ENCODE peak calls at places on chromosome X, in ten cellular contexts. H, D, C, K, L, Y, I, R, G and E are unnamed samples.

GRCh38 chrX:114338870-114339269 is 245.0 kb upstream of the HTR2C start:
- DNase-seq in Y (no peak), H (no peak), D (no peak), R (no peak), L (no peak), K (no peak), I (no peak), G (no peak), C (no peak), E (no peak)

GRCh38 chrX:66731398-66731797 is 92.5 kb upstream of the EDA2R start:
- DNase-seq in D (no peak), I (peak), L (peak), H (peak), C (peak), Y (peak), R (no peak), K (peak), G (no peak), E (no peak)

GRCh38 chrX:47158131-47158530 is 13.1 kb downstream of the RBM10 start:
- DNase-seq in Y (no peak), K (no peak), L (no peak), R (no peak), H (no peak), D (no peak), I (no peak), G (no peak), C (no peak), E (no peak)

GRCh38 chrX:50068893-50069292 is 131.9 kb downstream of the AKAP4 start:
- DNase-seq in R (no peak), H (no peak), D (no peak), G (no peak), L (no peak), C (no peak), K (no peak), I (no peak), Y (no peak), E (no peak)

GRCh38 chrX:24693453-24694202 is at the start of gene POLA1:
- DNase-seq in G (peak), L (peak), Y (peak), I (peak), C (peak), H (peak), D (peak), K (peak), R (peak), E (peak)

GRCh38 chrX:149312936-149313432 is 192.1 kb downstream of the IDS start:
- DNase-seq in Y (no peak), G (no peak), D (no peak), R (no peak), H (no peak), L (no peak), I (peak), K (no peak), C (no peak), E (no peak)

GRCh38 chrX:101230636-101231035 is 11.1 kb downstream of the DRP2 start:
- DNase-seq in Y (peak), D (no peak), H (no peak), G (no peak), K (peak), I (peak), L (no peak), R (no peak), C (no peak), E (no peak)

GRCh38 chrX:115582871-115583729 is 22.1 kb downstream of the PLS3 start:
- DNase-seq in H (no peak), R (peak), G (no peak), Y (peak), K (peak), D (no peak), I (no peak), C (no peak), L (no peak), E (no peak)

GRCh38 chrX:108426262-108426661 is 12.0 kb downstream of the COL4A6 start:
- DNase-seq in L (no peak), Y (no peak), K (no peak), G (no peak), I (no peak), R (no peak), D (no peak), H (no peak), C (no peak), E (no peak)

GRCh38 chrX:146831994-146832393 is 17.4 kb upstream of the CXorf51A start:
- DNase-seq in I (no peak), R (peak), D (no peak), C (no peak), L (no peak), K (no peak), H (no peak), Y (no peak), G (no peak), E (no peak)

GRCh38 chrX:40411350-40412111 is 169.2 kb upstream of the ATP6AP2 start:
- DNase-seq in L (no peak), C (no peak), Y (peak), G (no peak), I (no peak), K (no peak), R (no peak), H (no peak), D (no peak), E (no peak)

GRCh38 chrX:52424658-52425057 is 55.8 kb downstream of the XAGE2 start:
- DNase-seq in H (no peak), G (no peak), L (no peak), I (peak), R (no peak), K (peak), Y (peak), D (no peak), C (no peak), E (no peak)

GRCh38 chrX:148661035-148661434 is 160.6 kb downstream of the AFF2 start:
- DNase-seq in R (no peak), C (no peak), Y (peak), K (no peak), G (no peak), H (no peak), L (no peak), D (no peak), I (no peak), E (no peak)

GRCh38 chrX:122203399-122203798 is 980.7 kb upstream of the GRIA3 start:
- DNase-seq in H (no peak), C (no peak), L (no peak), R (no peak), I (no peak), D (no peak), G (no peak), K (no peak), Y (no peak), E (no peak)

GRCh38 chrX:13123857-13124345 is 79.5 kb upstream of the FAM9C start:
- DNase-seq in D (no peak), R (no peak), G (no peak), L (no peak), H (no peak), C (no peak), K (peak), Y (peak), I (no peak), E (no peak)

GRCh38 chrX:72368796-72369195 is 63.1 kb upstream of the CITED1 start:
- DNase-seq in H (no peak), I (no peak), R (no peak), K (no peak), Y (no peak), G (no peak), C (no peak), D (no peak), L (no peak), E (no peak)

GRCh38 chrX:40172169-40172979 is 74.6 kb upstream of the BCOR start:
- DNase-seq in C (no peak), R (peak), Y (no peak), D (no peak), L (no peak), K (peak), H (no peak), G (no peak), I (no peak), E (no peak)

GRCh38 chrX:153560000-153560399 is 38.9 kb downstream of the CCNQ start:
- DNase-seq in C (no peak), Y (no peak), D (no peak), R (no peak), K (no peak), I (no peak), G (no peak), L (no peak), H (no peak), E (no peak)

GRCh38 chrX:110852180-110852579 is 56.6 kb upstream of the CHRDL1 start:
- DNase-seq in K (peak), I (no peak), G (no peak), Y (peak), L (peak), D (no peak), H (peak), C (no peak), R (no peak), E (no peak)

GRCh38 chrX:40101430-40101802 is 3.7 kb upstream of the BCOR start:
- DNase-seq in H (no peak), L (no peak), C (no peak), R (no peak), K (no peak), I (no peak), D (no peak), G (no peak), Y (no peak), E (no peak)

GRCh38 chrX:49029876-49030275 is 13.3 kb downstream of the TFE3 start:
- DNase-seq in R (no peak), Y (no peak), G (no peak), H (no peak), I (no peak), K (no peak), L (no peak), D (no peak), C (no peak), E (no peak)

GRCh38 chrX:13396887-13397286 is 77.0 kb upstream of the ATXN3L start:
- DNase-seq in R (no peak), Y (peak), K (peak), L (no peak), I (peak), H (no peak), G (no peak), D (no peak), C (no peak), E (no peak)

GRCh38 chrX:70969635-70970481 is 39.0 kb upstream of the SLC7A3 start:
- DNase-seq in K (peak), L (no peak), R (no peak), Y (no peak), D (no peak), I (no peak), H (no peak), C (no peak), G (no peak), E (no peak)

GRCh38 chrX:351736-352135 is 33.1 kb upstream of the GTPBP6 start:
- DNase-seq in Y (no peak), G (no peak), K (no peak), L (no peak), D (no peak), I (no peak), H (no peak), R (no peak), C (no peak), E (no peak)

GRCh38 chrX:76253432-76253831 is 80.6 kb downstream of the PBDC1 start:
- DNase-seq in D (peak), I (peak), Y (peak), R (peak), L (peak), H (peak), C (peak), G (peak), K (peak), E (peak)

GRCh38 chrX:71098302-71098701 is 2.7 kb downstream of the FOXO4 start:
- DNase-seq in L (peak), R (peak), H (peak), Y (peak), K (peak), C (no peak), I (no peak), D (peak), G (peak), E (peak)

GRCh38 chrX:18616688-18617087 is 55.2 kb downstream of the RS1 start:
- DNase-seq in H (no peak), R (peak), G (no peak), I (no peak), K (no peak), C (no peak), Y (no peak), D (no peak), L (no peak), E (no peak)

GRCh38 chrX:40007746-40008705 is 89.7 kb downstream of the BCOR start:
- DNase-seq in I (no peak), L (no peak), D (no peak), K (no peak), R (no peak), H (no peak), G (no peak), C (no peak), Y (no peak), E (no peak)

GRCh38 chrX:30822068-30822671 is 66.9 kb downstream of the TAB3 start:
- DNase-seq in C (no peak), I (no peak), D (no peak), R (no peak), Y (no peak), K (peak), H (peak), G (no peak), L (no peak), E (no peak)

GRCh38 chrX:19121898-19122640 is at the start of gene ADGRG2:
- DNase-seq in D (no peak), C (no peak), K (peak), H (peak), R (peak), I (peak), G (no peak), L (no peak), Y (no peak), E (no peak)

GRCh38 chrX:47218920-47219815 is 687 bp downstream of the CDK16 start:
- DNase-seq in H (peak), R (peak), L (peak), Y (peak), I (no peak), G (peak), K (peak), D (no peak), C (peak), E (no peak)

GRCh38 chrX:45046417-45046816 is 154.3 kb downstream of the DIPK2B start:
- DNase-seq in D (no peak), I (no peak), K (no peak), G (no peak), R (no peak), C (no peak), H (no peak), Y (no peak), L (no peak), E (no peak)